ENCODE peak calls at places on chromosomes 12 and 14, in eight cellular contexts. T, P, W, N, Q, V, S and O are unnamed samples.

GRCh38 chr12:25653487-25654175 is 100.5 kb upstream of the LMNTD1 start:
- DNase-seq in T (no peak), P (peak; percentile 14), W (no peak), N (peak; percentile 20), Q (no peak), V (no peak), S (no peak), O (no peak)

GRCh38 chr12:53995311-53996187 is 4.4 kb upstream of the HOXC9 start:
- DNase-seq in T (no peak), P (no peak), W (peak; percentile 83), N (no peak), Q (no peak), V (no peak), S (no peak), O (peak; percentile 83)

GRCh38 chr14:39621223-39621622 is 189.0 kb upstream of the FBXO33 start:
- DNase-seq in T (no peak), P (no peak), W (no peak), N (no peak), Q (no peak), V (no peak), S (no peak), O (no peak)

GRCh38 chr12:114408881-114409795 is 3.2 kb upstream of the TBX5 start:
- DNase-seq in T (peak; percentile 64), P (peak; percentile 81), W (no peak), N (peak; percentile 39), Q (no peak), V (no peak), S (no peak), O (no peak)

GRCh38 chr14:54647378-54647777 is 80.5 kb downstream of the SAMD4A start:
- DNase-seq in T (no peak), P (no peak), W (peak; percentile 52), N (no peak), Q (no peak), V (no peak), S (no peak), O (no peak)

GRCh38 chr12:98754095-98754494 is 109.0 kb downstream of the APAF1 start:
- DNase-seq in T (no peak), P (peak; percentile 9), W (peak; percentile 94), N (no peak), Q (no peak), V (peak; percentile 78), S (peak; percentile 72), O (no peak)

GRCh38 chr14:24087004-24087403 is 7.1 kb upstream of the PCK2 start:
- DNase-seq in T (no peak), P (no peak), W (no peak), N (no peak), Q (no peak), V (no peak), S (no peak), O (no peak)

GRCh38 chr14:34303811-34304210 is 158.2 kb downstream of the SPTSSA start:
- DNase-seq in T (no peak), P (no peak), W (no peak), N (no peak), Q (no peak), V (no peak), S (no peak), O (no peak)

GRCh38 chr12:110281549-110282342 is 699 bp downstream of the ATP2A2 start:
- DNase-seq in T (no peak), P (peak; percentile 56), W (peak; percentile 58), N (peak; percentile 51), Q (no peak), V (no peak), S (peak; percentile 79), O (peak; percentile 77)

GRCh38 chr12:89427508-89428156 is 75.3 kb upstream of the DUSP6 start:
- DNase-seq in T (no peak), P (no peak), W (no peak), N (no peak), Q (no peak), V (no peak), S (peak; percentile 9), O (no peak)

GRCh38 chr14:22898302-22898894 is 15.4 kb downstream of the REM2 start:
- DNase-seq in T (no peak), P (peak; percentile 41), W (peak; percentile 78), N (no peak), Q (no peak), V (peak; percentile 82), S (no peak), O (no peak)

GRCh38 chr14:22897357-22897756 is 14.3 kb downstream of the REM2 start:
- DNase-seq in T (no peak), P (no peak), W (no peak), N (no peak), Q (no peak), V (no peak), S (no peak), O (no peak)

GRCh38 chr14:22901799-22902198 is 17.1 kb downstream of the RBM23 start:
- DNase-seq in T (no peak), P (no peak), W (no peak), N (no peak), Q (no peak), V (no peak), S (no peak), O (no peak)

GRCh38 chr14:22903742-22904087 is 15.2 kb downstream of the RBM23 start:
- DNase-seq in T (no peak), P (no peak), W (no peak), N (no peak), Q (no peak), V (no peak), S (no peak), O (no peak)

DNA sequence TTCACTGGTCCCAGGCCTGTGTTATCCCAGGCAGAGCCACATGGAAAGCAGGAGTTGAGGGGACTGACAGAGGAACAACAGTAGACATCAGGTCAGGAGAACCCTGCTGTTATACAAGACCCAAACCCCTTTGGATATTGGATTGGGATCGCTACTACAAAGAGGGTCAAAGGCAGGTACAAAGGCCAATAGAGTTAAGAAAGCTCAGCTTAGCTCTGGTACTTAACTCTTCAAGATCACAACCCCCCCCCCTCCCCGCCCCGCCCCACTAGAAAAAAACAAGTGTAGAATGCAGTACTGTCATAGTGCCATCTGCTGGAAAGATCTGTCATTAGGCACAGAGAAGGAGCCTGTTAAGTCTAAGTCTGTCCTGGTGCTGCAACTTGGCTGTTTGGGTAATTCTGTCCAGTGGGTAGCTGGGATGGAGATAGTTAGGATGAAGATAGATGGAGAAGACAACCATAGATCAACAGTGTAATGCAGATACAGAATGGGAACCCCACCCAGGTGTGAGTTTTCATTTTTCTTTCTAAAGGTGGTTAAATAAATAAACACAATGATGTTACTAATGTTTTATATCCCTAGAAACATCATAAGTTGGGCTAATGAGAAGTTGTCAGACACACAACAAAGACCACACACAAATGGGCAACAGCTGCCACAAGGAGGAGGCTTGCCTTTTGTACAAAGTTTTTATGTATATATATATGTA is 17.2 kb downstream of the REM2 start:
- DNase-seq in T (peak; percentile 86), P (peak; percentile 82), W (peak; percentile 80), N (no peak), Q (no peak), V (no peak), S (no peak), O (no peak)
- H3K36me3 ChIP-seq in T (no peaks in the 10 kb centered on the region), P (peaks cover 39% of the 10 kb centered on the region), W (peaks cover 37% of the 10 kb centered on the region), N (peaks cover 31% of the 10 kb centered on the region), Q (peaks cover 50% of the 10 kb centered on the region), V (peaks cover 5% of the 10 kb centered on the region), S (peaks cover 41% of the 10 kb centered on the region), O (peaks cover 49% of the 10 kb centered on the region)

GRCh38 chr14:61724133-61724532 is 28.8 kb downstream of the HIF1A start:
- DNase-seq in T (no peak), P (no peak), W (no peak), N (no peak), Q (no peak), V (no peak), S (no peak), O (no peak)
- H3K36me3 ChIP-seq in T (peaks cover 26% of the 10 kb centered on the region), P (peaks cover 65% of the 10 kb centered on the region), W (peaks cover 78% of the 10 kb centered on the region), N (peaks cover 14% of the 10 kb centered on the region), Q (peaks cover 23% of the 10 kb centered on the region), V (peaks cover 2% of the 10 kb centered on the region), S (peaks cover 13% of the 10 kb centered on the region), O (peaks cover 53% of the 10 kb centered on the region)

GRCh38 chr14:103698380-103699260 is 16.6 kb downstream of the XRCC3 start:
- DNase-seq in T (no peak), P (no peak), W (peak; percentile 28), N (no peak), Q (no peak), V (no peak), S (no peak), O (peak; percentile 70)

GRCh38 chr14:103697196-103697595 is 18.1 kb downstream of the XRCC3 start:
- DNase-seq in T (no peak), P (no peak), W (no peak), N (no peak), Q (no peak), V (no peak), S (no peak), O (peak; percentile 29)

GRCh38 chr14:103696466-103697071 is 18.7 kb downstream of the XRCC3 start:
- DNase-seq in T (no peak), P (peak; percentile 62), W (no peak), N (peak; percentile 71), Q (no peak), V (no peak), S (no peak), O (no peak)

GRCh38 chr14:103699261-103699661 is 16.0 kb downstream of the XRCC3 start:
- DNase-seq in T (no peak), P (no peak), W (no peak), N (no peak), Q (no peak), V (no peak), S (no peak), O (no peak)

DNA sequence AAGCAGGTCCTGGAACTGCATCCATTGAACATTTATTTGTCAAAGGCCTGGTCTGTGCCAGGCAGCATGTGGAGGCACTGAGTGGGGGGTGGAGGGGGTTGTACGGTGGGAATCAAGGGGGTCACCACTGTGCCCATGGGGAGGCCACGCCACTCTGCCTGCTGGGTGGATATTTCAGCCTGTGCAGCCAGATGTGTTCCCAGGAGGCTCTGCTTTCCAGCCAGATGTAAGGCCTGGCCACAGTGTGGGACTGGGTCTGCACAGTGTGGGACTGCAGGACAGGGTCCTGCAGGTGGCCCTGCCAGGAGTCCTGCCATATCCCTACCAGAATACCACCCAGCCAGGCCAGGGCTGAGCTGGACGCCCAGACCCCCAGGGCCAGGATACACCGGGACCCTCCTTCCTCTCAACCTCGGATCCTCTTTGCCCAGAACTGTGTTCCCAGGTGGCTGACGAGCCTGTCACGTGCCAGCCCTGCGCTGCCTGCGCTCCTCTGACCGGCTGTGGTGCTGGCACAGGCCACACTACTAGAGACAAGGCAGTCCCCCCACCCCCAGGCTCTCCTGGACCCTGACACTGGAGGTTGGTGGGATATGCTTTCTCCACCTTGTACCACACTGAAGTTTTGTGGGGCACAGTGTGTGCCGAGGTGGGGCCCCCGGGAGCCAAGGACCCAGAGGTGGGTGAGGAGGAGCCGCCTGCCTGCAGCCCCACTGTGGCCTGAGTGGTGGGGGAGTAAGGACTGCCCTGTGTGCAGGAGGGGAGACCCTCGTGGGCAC is 17.5 kb downstream of the XRCC3 start:
- DNase-seq in T (no peak), P (no peak), W (no peak), N (no peak), Q (no peak), V (no peak), S (no peak), O (peak; percentile 61)
- H3K36me3 ChIP-seq in T (no peaks in the 10 kb centered on the region), P (peaks cover 11% of the 10 kb centered on the region), W (peaks cover 34% of the 10 kb centered on the region), N (peaks cover 17% of the 10 kb centered on the region), Q (peaks cover 58% of the 10 kb centered on the region), V (peaks cover 5% of the 10 kb centered on the region), S (peaks cover 34% of the 10 kb centered on the region), O (peaks cover 73% of the 10 kb centered on the region)

DNA sequence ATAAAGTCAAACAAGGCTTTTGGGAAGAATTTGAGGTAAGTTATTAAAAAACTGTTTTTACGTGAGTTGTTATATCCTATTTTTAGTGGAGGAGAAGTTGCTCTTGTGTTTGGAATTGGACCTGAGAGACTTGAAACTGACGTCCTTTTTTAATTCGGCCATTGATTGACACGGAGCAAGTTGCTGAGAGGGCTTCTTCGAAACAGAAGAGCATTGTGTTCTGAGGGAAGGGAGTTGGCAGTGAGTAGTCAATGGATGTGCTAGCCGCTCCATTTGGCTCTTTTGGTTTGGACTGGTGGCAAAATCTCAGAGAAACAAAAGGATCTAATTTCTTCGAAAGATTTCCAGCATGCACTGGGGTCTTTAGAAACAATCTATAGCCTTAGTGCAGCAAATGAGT is 37.3 kb downstream of the PTPN11 start:
- DNase-seq in T (no peak), P (no peak), W (no peak), N (no peak), Q (no peak), V (no peak), S (no peak), O (no peak)
- H3K36me3 ChIP-seq in T (no peaks in the 10 kb centered on the region), P (peaks cover 37% of the 10 kb centered on the region), W (peaks cover 42% of the 10 kb centered on the region), N (peaks cover 27% of the 10 kb centered on the region), Q (peaks cover 31% of the 10 kb centered on the region), V (peaks cover 3% of the 10 kb centered on the region), S (peaks cover 14% of the 10 kb centered on the region), O (peaks cover 80% of the 10 kb centered on the region)